ENCODE peak calls at places on chromosomes 1 and 21, in eight cellular contexts. One of them, this sample, is unnamed.

GRCh38 chr1:196001188-196001587 is 607.1 kb downstream of the KCNT2 start:
- DNase-seq in left lung: no peak
- DNase-seq in CD4-positive, alpha-beta memory T cell: no peak
- DNase-seq in cardiac muscle cell: no peak
- DNase-seq in CD8-positive, alpha-beta memory T cell: no peak
- DNase-seq in body of pancreas: no peak
- DNase-seq in breast epithelium: no peak
- DNase-seq in kidney: no peak
- DNase-seq in this sample: no peak

GRCh38 chr21:16587141-16587570 is 857.4 kb downstream of the USP25 start:
- DNase-seq in cardiac muscle cell: no peak
- DNase-seq in kidney: no peak
- DNase-seq in body of pancreas: peak; percentile 90
- DNase-seq in breast epithelium: peak; percentile 48
- DNase-seq in CD4-positive, alpha-beta memory T cell: no peak
- DNase-seq in CD8-positive, alpha-beta memory T cell: no peak
- DNase-seq in left lung: no peak
- DNase-seq in this sample: peak; percentile 84

GRCh38 chr1:109760581-109761226 is 3.0 kb downstream of the EPS8L3 start:
- DNase-seq in left lung: peak; percentile 28
- DNase-seq in cardiac muscle cell: no peak
- DNase-seq in CD4-positive, alpha-beta memory T cell: no peak
- DNase-seq in kidney: peak; percentile 52
- DNase-seq in body of pancreas: peak; percentile 1
- DNase-seq in CD8-positive, alpha-beta memory T cell: no peak
- DNase-seq in breast epithelium: peak; percentile 12
- DNase-seq in this sample: no peak

GRCh38 chr1:7956218-7957032 is 5.1 kb upstream of the PARK7 start:
- DNase-seq in breast epithelium: no peak
- DNase-seq in kidney: no peak
- DNase-seq in CD8-positive, alpha-beta memory T cell: no peak
- DNase-seq in body of pancreas: no peak
- DNase-seq in cardiac muscle cell: no peak
- DNase-seq in CD4-positive, alpha-beta memory T cell: no peak
- DNase-seq in left lung: no peak
- DNase-seq in this sample: no peak

GRCh38 chr1:32716312-32717126 is 13.9 kb upstream of the SYNC start:
- DNase-seq in body of pancreas: peak; percentile 100
- DNase-seq in left lung: peak; percentile 93
- DNase-seq in cardiac muscle cell: peak; percentile 79
- DNase-seq in kidney: peak; percentile 97
- DNase-seq in CD4-positive, alpha-beta memory T cell: peak; percentile 18
- DNase-seq in CD8-positive, alpha-beta memory T cell: no peak
- DNase-seq in breast epithelium: peak; percentile 96
- DNase-seq in this sample: peak; percentile 98

GRCh38 chr1:182998482-182998881 is 24.7 kb upstream of the LAMC1 start:
- DNase-seq in left lung: no peak
- DNase-seq in CD4-positive, alpha-beta memory T cell: no peak
- DNase-seq in body of pancreas: no peak
- DNase-seq in kidney: no peak
- DNase-seq in breast epithelium: no peak
- DNase-seq in cardiac muscle cell: no peak
- DNase-seq in CD8-positive, alpha-beta memory T cell: no peak
- DNase-seq in this sample: no peak

GRCh38 chr1:162696286-162696862 is 64.1 kb downstream of the DDR2 start:
- DNase-seq in left lung: peak; percentile 55
- DNase-seq in CD4-positive, alpha-beta memory T cell: no peak
- DNase-seq in breast epithelium: peak; percentile 53
- DNase-seq in kidney: peak; percentile 86
- DNase-seq in CD8-positive, alpha-beta memory T cell: no peak
- DNase-seq in body of pancreas: peak; percentile 60
- DNase-seq in cardiac muscle cell: peak; percentile 94
- DNase-seq in this sample: peak; percentile 89

GRCh38 chr1:117783586-117784396 is 145.6 kb downstream of the GDAP2 start:
- DNase-seq in CD4-positive, alpha-beta memory T cell: no peak
- DNase-seq in breast epithelium: no peak
- DNase-seq in kidney: no peak
- DNase-seq in CD8-positive, alpha-beta memory T cell: no peak
- DNase-seq in left lung: no peak
- DNase-seq in body of pancreas: no peak
- DNase-seq in cardiac muscle cell: no peak
- DNase-seq in this sample: no peak

GRCh38 chr1:37808369-37809319 is 636 bp upstream of the YRDC start:
- DNase-seq in cardiac muscle cell: peak; percentile 87
- DNase-seq in left lung: peak; percentile 73
- DNase-seq in CD4-positive, alpha-beta memory T cell: no peak
- DNase-seq in kidney: peak; percentile 80
- DNase-seq in breast epithelium: peak; percentile 30
- DNase-seq in CD8-positive, alpha-beta memory T cell: no peak
- DNase-seq in body of pancreas: peak; percentile 90
- DNase-seq in this sample: peak; percentile 27

GRCh38 chr1:157566484-157567300 is 14.4 kb upstream of the FCRL5 start:
- DNase-seq in CD4-positive, alpha-beta memory T cell: no peak
- DNase-seq in left lung: no peak
- DNase-seq in body of pancreas: no peak
- DNase-seq in CD8-positive, alpha-beta memory T cell: no peak
- DNase-seq in kidney: no peak
- DNase-seq in breast epithelium: no peak
- DNase-seq in cardiac muscle cell: no peak
- DNase-seq in this sample: no peak

GRCh38 chr1:48036693-48037386 is 39.7 kb upstream of the TRABD2B start:
- DNase-seq in CD8-positive, alpha-beta memory T cell: no peak
- DNase-seq in breast epithelium: no peak
- DNase-seq in cardiac muscle cell: no peak
- DNase-seq in left lung: no peak
- DNase-seq in body of pancreas: no peak
- DNase-seq in kidney: no peak
- DNase-seq in CD4-positive, alpha-beta memory T cell: no peak
- DNase-seq in this sample: no peak

GRCh38 chr1:186806477-186806876 is 22.3 kb upstream of the PLA2G4A start:
- DNase-seq in cardiac muscle cell: peak; percentile 8
- DNase-seq in body of pancreas: peak; percentile 6
- DNase-seq in kidney: no peak
- DNase-seq in CD8-positive, alpha-beta memory T cell: no peak
- DNase-seq in left lung: no peak
- DNase-seq in CD4-positive, alpha-beta memory T cell: no peak
- DNase-seq in breast epithelium: no peak
- DNase-seq in this sample: no peak

GRCh38 chr1:234862944-234863515 is 253.1 kb upstream of the IRF2BP2 start:
- DNase-seq in body of pancreas: peak; percentile 71
- DNase-seq in left lung: peak; percentile 71
- DNase-seq in CD4-positive, alpha-beta memory T cell: no peak
- DNase-seq in CD8-positive, alpha-beta memory T cell: no peak
- DNase-seq in cardiac muscle cell: no peak
- DNase-seq in kidney: peak; percentile 95
- DNase-seq in breast epithelium: peak; percentile 79
- DNase-seq in this sample: peak; percentile 86

GRCh38 chr1:96979869-96980268 is 258.3 kb downstream of the PTBP2 start:
- DNase-seq in kidney: no peak
- DNase-seq in cardiac muscle cell: no peak
- DNase-seq in CD8-positive, alpha-beta memory T cell: no peak
- DNase-seq in breast epithelium: no peak
- DNase-seq in CD4-positive, alpha-beta memory T cell: no peak
- DNase-seq in left lung: no peak
- DNase-seq in body of pancreas: no peak
- DNase-seq in this sample: no peak

GRCh38 chr1:201481761-201482493 is 12.9 kb upstream of the PHLDA3 start:
- DNase-seq in left lung: peak; percentile 89
- DNase-seq in kidney: peak; percentile 94
- DNase-seq in cardiac muscle cell: peak; percentile 94
- DNase-seq in body of pancreas: peak; percentile 91
- DNase-seq in CD4-positive, alpha-beta memory T cell: peak; percentile 76
- DNase-seq in breast epithelium: peak; percentile 88
- DNase-seq in CD8-positive, alpha-beta memory T cell: peak; percentile 65
- DNase-seq in this sample: peak; percentile 84
- H3K27ac ChIP-seq in left lung: no peak overlapping the region
- H3K27ac ChIP-seq in kidney: no peak overlapping the region
- H3K27ac ChIP-seq in cardiac muscle cell: peak overlapping the region; percentile 49
- H3K27ac ChIP-seq in body of pancreas: no peak overlapping the region
- H3K27ac ChIP-seq in CD4-positive, alpha-beta memory T cell: no peak overlapping the region
- H3K27ac ChIP-seq in breast epithelium: peak overlapping the region; percentile 91
- H3K27ac ChIP-seq in CD8-positive, alpha-beta memory T cell: no peak overlapping the region
- H3K27ac ChIP-seq in this sample: peak overlapping the region; percentile 75

GRCh38 chr21:41817877-41818855 is 51.3 kb upstream of the RIPK4 start:
- DNase-seq in kidney: no peak
- DNase-seq in breast epithelium: no peak
- DNase-seq in left lung: no peak
- DNase-seq in cardiac muscle cell: no peak
- DNase-seq in CD8-positive, alpha-beta memory T cell: no peak
- DNase-seq in body of pancreas: no peak
- DNase-seq in CD4-positive, alpha-beta memory T cell: no peak
- DNase-seq in this sample: no peak

GRCh38 chr21:41815652-41816582 is 49.1 kb upstream of the RIPK4 start:
- DNase-seq in body of pancreas: no peak
- DNase-seq in CD8-positive, alpha-beta memory T cell: no peak
- DNase-seq in breast epithelium: no peak
- DNase-seq in kidney: no peak
- DNase-seq in left lung: no peak
- DNase-seq in cardiac muscle cell: no peak
- DNase-seq in CD4-positive, alpha-beta memory T cell: no peak
- DNase-seq in this sample: no peak

GRCh38 chr21:41819236-41819855 is 52.5 kb upstream of the RIPK4 start:
- DNase-seq in kidney: no peak
- DNase-seq in left lung: no peak
- DNase-seq in CD4-positive, alpha-beta memory T cell: no peak
- DNase-seq in body of pancreas: no peak
- DNase-seq in breast epithelium: no peak
- DNase-seq in cardiac muscle cell: no peak
- DNase-seq in CD8-positive, alpha-beta memory T cell: no peak
- DNase-seq in this sample: no peak

GRCh38 chr21:41816583-41817165 is 49.8 kb upstream of the RIPK4 start:
- DNase-seq in CD8-positive, alpha-beta memory T cell: peak; percentile 18
- DNase-seq in breast epithelium: peak; percentile 60
- DNase-seq in body of pancreas: peak; percentile 78
- DNase-seq in kidney: no peak
- DNase-seq in CD4-positive, alpha-beta memory T cell: peak; percentile 41
- DNase-seq in left lung: peak; percentile 54
- DNase-seq in cardiac muscle cell: peak; percentile 64
- DNase-seq in this sample: peak; percentile 55

DNA sequence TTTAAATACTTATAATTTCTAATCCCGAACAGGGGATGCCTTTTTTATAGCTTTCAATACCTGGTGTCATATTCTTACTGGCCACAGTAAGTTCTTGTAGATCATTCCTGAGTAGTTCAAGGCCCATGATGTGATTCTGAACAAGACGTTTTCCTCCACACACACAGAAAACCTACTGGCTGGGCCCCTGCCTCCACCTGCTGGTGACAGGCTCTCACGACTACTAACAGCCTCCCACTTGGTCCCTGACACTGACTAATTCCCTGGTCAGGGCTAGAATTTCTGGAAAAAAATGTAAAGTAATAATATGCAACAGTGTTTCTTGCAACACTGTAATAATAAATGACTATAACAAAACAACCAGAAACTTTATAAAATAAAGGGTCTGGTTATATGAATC is 50.4 kb upstream of the RIPK4 start:
- DNase-seq in kidney: no peak
- DNase-seq in cardiac muscle cell: peak; percentile 71
- DNase-seq in breast epithelium: peak; percentile 65
- DNase-seq in left lung: no peak
- DNase-seq in body of pancreas: peak; percentile 79
- DNase-seq in CD4-positive, alpha-beta memory T cell: no peak
- DNase-seq in CD8-positive, alpha-beta memory T cell: no peak
- DNase-seq in this sample: peak; percentile 71
- H3K27ac ChIP-seq in kidney: no peak overlapping the region
- H3K27ac ChIP-seq in cardiac muscle cell: peak overlapping the region; percentile 11
- H3K27ac ChIP-seq in breast epithelium: no peak overlapping the region
- H3K27ac ChIP-seq in left lung: no peak overlapping the region
- H3K27ac ChIP-seq in body of pancreas: peak overlapping the region; percentile 4
- H3K27ac ChIP-seq in CD4-positive, alpha-beta memory T cell: no peak overlapping the region
- H3K27ac ChIP-seq in CD8-positive, alpha-beta memory T cell: no peak overlapping the region
- H3K27ac ChIP-seq in this sample: no peak overlapping the region

GRCh38 chr1:167441222-167441621 is 77.1 kb downstream of the CD247 start:
- DNase-seq in CD4-positive, alpha-beta memory T cell: no peak
- DNase-seq in left lung: peak; percentile 2
- DNase-seq in breast epithelium: no peak
- DNase-seq in kidney: no peak
- DNase-seq in CD8-positive, alpha-beta memory T cell: no peak
- DNase-seq in cardiac muscle cell: no peak
- DNase-seq in body of pancreas: no peak
- DNase-seq in this sample: no peak
- H3K27ac ChIP-seq in CD4-positive, alpha-beta memory T cell: peak overlapping the region; percentile 3
- H3K27ac ChIP-seq in left lung: no peak overlapping the region
- H3K27ac ChIP-seq in breast epithelium: no peak overlapping the region
- H3K27ac ChIP-seq in kidney: no peak overlapping the region
- H3K27ac ChIP-seq in CD8-positive, alpha-beta memory T cell: no peak overlapping the region
- H3K27ac ChIP-seq in cardiac muscle cell: no peak overlapping the region
- H3K27ac ChIP-seq in body of pancreas: no peak overlapping the region
- H3K27ac ChIP-seq in this sample: no peak overlapping the region

DNA sequence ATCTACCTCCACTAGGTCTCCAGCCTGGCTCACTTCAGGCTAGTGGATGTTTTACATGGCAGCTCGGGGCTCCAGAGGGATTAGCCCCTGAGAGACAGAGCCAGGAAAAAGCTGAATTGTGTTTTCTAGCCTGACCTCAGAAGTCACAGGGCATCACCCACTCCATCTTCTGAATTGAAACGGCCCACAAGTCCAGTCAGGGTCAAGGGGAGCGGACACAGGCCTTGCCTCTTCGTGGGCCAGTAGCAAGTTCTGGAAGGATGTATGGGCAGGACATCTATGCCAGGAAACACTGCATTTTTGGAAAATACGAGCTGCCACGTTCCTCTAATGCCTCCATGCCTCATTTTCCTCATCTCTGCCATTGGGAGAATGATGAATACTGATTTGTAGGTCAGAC is 23.3 kb upstream of the PCBP3 start:
- DNase-seq in CD8-positive, alpha-beta memory T cell: no peak
- DNase-seq in breast epithelium: no peak
- DNase-seq in body of pancreas: no peak
- DNase-seq in kidney: no peak
- DNase-seq in left lung: peak; percentile 3
- DNase-seq in cardiac muscle cell: no peak
- DNase-seq in CD4-positive, alpha-beta memory T cell: no peak
- DNase-seq in this sample: no peak
- H3K27ac ChIP-seq in CD8-positive, alpha-beta memory T cell: no peak overlapping the region
- H3K27ac ChIP-seq in breast epithelium: no peak overlapping the region
- H3K27ac ChIP-seq in body of pancreas: no peak overlapping the region
- H3K27ac ChIP-seq in kidney: no peak overlapping the region
- H3K27ac ChIP-seq in left lung: no peak overlapping the region
- H3K27ac ChIP-seq in cardiac muscle cell: no peak overlapping the region
- H3K27ac ChIP-seq in CD4-positive, alpha-beta memory T cell: no peak overlapping the region
- H3K27ac ChIP-seq in this sample: no peak overlapping the region

GRCh38 chr1:95018602-95019369 is 54.0 kb downstream of the ALG14 start:
- DNase-seq in cardiac muscle cell: no peak
- DNase-seq in breast epithelium: no peak
- DNase-seq in left lung: no peak
- DNase-seq in kidney: no peak
- DNase-seq in body of pancreas: peak; percentile 50
- DNase-seq in CD4-positive, alpha-beta memory T cell: no peak
- DNase-seq in CD8-positive, alpha-beta memory T cell: no peak
- DNase-seq in this sample: no peak
- H3K27ac ChIP-seq in cardiac muscle cell: no peak overlapping the region
- H3K27ac ChIP-seq in breast epithelium: no peak overlapping the region
- H3K27ac ChIP-seq in left lung: peak overlapping the region; percentile 54
- H3K27ac ChIP-seq in kidney: peak overlapping the region; percentile 52
- H3K27ac ChIP-seq in body of pancreas: peak overlapping the region; percentile 86
- H3K27ac ChIP-seq in CD4-positive, alpha-beta memory T cell: no peak overlapping the region
- H3K27ac ChIP-seq in CD8-positive, alpha-beta memory T cell: no peak overlapping the region
- H3K27ac ChIP-seq in this sample: no peak overlapping the region

GRCh38 chr1:230831706-230832105 is 36.6 kb downstream of the C1orf198 start:
- DNase-seq in cardiac muscle cell: no peak
- DNase-seq in CD4-positive, alpha-beta memory T cell: no peak
- DNase-seq in breast epithelium: no peak
- DNase-seq in left lung: no peak
- DNase-seq in kidney: no peak
- DNase-seq in body of pancreas: no peak
- DNase-seq in CD8-positive, alpha-beta memory T cell: no peak
- DNase-seq in this sample: no peak
- H3K27ac ChIP-seq in cardiac muscle cell: no peak overlapping the region
- H3K27ac ChIP-seq in CD4-positive, alpha-beta memory T cell: no peak overlapping the region
- H3K27ac ChIP-seq in breast epithelium: no peak overlapping the region
- H3K27ac ChIP-seq in left lung: no peak overlapping the region
- H3K27ac ChIP-seq in kidney: no peak overlapping the region
- H3K27ac ChIP-seq in body of pancreas: no peak overlapping the region
- H3K27ac ChIP-seq in CD8-positive, alpha-beta memory T cell: no peak overlapping the region
- H3K27ac ChIP-seq in this sample: no peak overlapping the region

GRCh38 chr1:115323366-115324004 is 14.6 kb downstream of the NGF start:
- DNase-seq in CD8-positive, alpha-beta memory T cell: no peak
- DNase-seq in CD4-positive, alpha-beta memory T cell: no peak
- DNase-seq in left lung: no peak
- DNase-seq in body of pancreas: no peak
- DNase-seq in breast epithelium: no peak
- DNase-seq in cardiac muscle cell: no peak
- DNase-seq in kidney: no peak
- DNase-seq in this sample: no peak
- H3K27ac ChIP-seq in CD8-positive, alpha-beta memory T cell: no peak overlapping the region
- H3K27ac ChIP-seq in CD4-positive, alpha-beta memory T cell: no peak overlapping the region
- H3K27ac ChIP-seq in left lung: no peak overlapping the region
- H3K27ac ChIP-seq in body of pancreas: no peak overlapping the region
- H3K27ac ChIP-seq in breast epithelium: no peak overlapping the region
- H3K27ac ChIP-seq in cardiac muscle cell: no peak overlapping the region
- H3K27ac ChIP-seq in kidney: no peak overlapping the region
- H3K27ac ChIP-seq in this sample: no peak overlapping the region

This sample was measured in prostate gland.